ENCODE peak calls at places on chromosomes 3 and 15, in seven cellular contexts. M, Z, W, G, P, Y and B are unnamed samples.

GRCh38 chr15:73127302-73127936 is 75.2 kb downstream of the NEO1 start:
- DNase-seq in M (peak), Z (peak), W (peak), G (peak), P (no peak), Y (no peak), B (peak)

GRCh38 chr3:89474333-89475130 is 367.1 kb downstream of the EPHA3 start:
- DNase-seq in M (no peak), Z (no peak), W (no peak), G (no peak), P (no peak), Y (no peak), B (no peak)

GRCh38 chr3:74067296-74067695 is 442.6 kb upstream of the PDZRN3 start:
- DNase-seq in M (no peak), Z (peak), W (peak), G (peak), P (no peak), Y (no peak), B (no peak)

GRCh38 chr15:31083394-31083790 is 18.1 kb downstream of the TRPM1 start:
- DNase-seq in M (no peak), Z (no peak), W (no peak), G (no peak), P (no peak), Y (peak), B (no peak)

GRCh38 chr15:39403674-39404117 is 177.2 kb upstream of the THBS1 start:
- DNase-seq in M (no peak), Z (peak), W (peak), G (peak), P (no peak), Y (no peak), B (no peak)

GRCh38 chr15:49313650-49314049 is 109.4 kb upstream of the FGF7 start:
- DNase-seq in M (no peak), Z (peak), W (peak), G (peak), P (no peak), Y (no peak), B (no peak)

GRCh38 chr3:168071535-168071934 is 24.2 kb downstream of the GOLIM4 start:
- DNase-seq in M (no peak), Z (peak), W (peak), G (peak), P (no peak), Y (no peak), B (no peak)

GRCh38 chr15:45131510-45131909 is 1.7 kb downstream of the DUOX1 start:
- DNase-seq in M (no peak), Z (no peak), W (no peak), G (no peak), P (no peak), Y (peak), B (no peak)

GRCh38 chr3:15205482-15205933 is 538 bp upstream of the CAPN7 start:
- DNase-seq in M (no peak), Z (no peak), W (no peak), G (no peak), P (no peak), Y (no peak), B (no peak)

GRCh38 chr3:42489116-42489936 is 13.1 kb upstream of the VIPR1 start:
- DNase-seq in M (no peak), Z (no peak), W (no peak), G (no peak), P (no peak), Y (no peak), B (no peak)

GRCh38 chr3:116864627-116864927 is 155.0 kb downstream of the TUSC7 start:
- DNase-seq in M (no peak), Z (no peak), W (no peak), G (no peak), P (no peak), Y (no peak), B (no peak)
- TF ChIP-seq CTCF in M (no peak), Z (no peak), W (no peak), G (no peak), P (no peak), Y (no peak), B (no peak)

GRCh38 chr3:141413387-141414140 is 45.3 kb downstream of the ZBTB38 start:
- DNase-seq in M (no peak), Z (no peak), W (peak), G (peak), P (no peak), Y (no peak), B (no peak)
- H3K4me3 ChIP-seq in M (no peak), Z (no peak), W (no peak), G (no peak), P (peak), Y (no peak), B (no peak)

DNA sequence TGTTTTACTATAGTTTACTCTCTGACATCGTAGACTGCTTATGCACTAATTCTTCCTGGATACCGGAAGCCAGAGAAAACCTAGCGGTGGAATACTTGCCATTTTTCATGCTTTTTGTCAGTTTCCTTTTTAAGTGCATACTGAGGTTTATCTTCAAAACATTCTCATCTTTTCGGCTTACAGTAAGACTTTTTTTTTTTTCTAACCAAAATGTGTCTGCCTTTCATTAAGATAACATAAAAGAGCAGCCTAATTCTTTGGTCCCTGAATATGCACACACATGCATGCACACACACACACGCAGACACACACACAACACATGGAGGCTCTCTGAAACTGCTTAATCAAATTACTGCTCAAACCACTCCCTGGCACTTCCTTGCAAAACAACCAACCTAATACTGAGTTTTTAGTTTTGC is 1.3 kb downstream of the ZNF445 start:
- DNase-seq in M (peak), Z (peak), W (peak), G (peak), P (no peak), Y (no peak), B (peak)
- TF ChIP-seq CTCF in M (no peak), Z (peak), W (no peak), G (peak), P (no peak), Y (no peak), B (no peak)

DNA sequence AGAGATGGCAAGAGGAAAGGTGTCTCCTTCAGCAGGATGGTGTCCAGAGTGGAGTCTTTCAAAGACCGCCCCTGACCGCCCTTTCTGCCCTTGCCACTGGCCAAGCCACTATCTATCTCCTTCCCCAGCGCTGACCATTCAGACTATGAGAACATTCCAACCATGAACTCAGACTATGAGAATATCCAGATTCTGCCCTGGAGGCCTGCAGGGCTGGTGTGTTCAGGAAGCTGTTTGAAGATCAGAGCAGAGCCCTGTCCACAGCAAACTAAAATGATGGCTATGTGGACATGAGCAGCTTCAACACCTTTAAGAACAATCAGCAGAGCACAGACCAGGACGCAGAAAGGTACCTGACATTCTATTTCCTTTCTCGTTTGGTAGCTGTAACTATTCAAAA is 57.3 kb upstream of the WNT7A start:
- DNase-seq in M (no peak), Z (no peak), W (no peak), G (no peak), P (no peak), Y (no peak), B (no peak)
- H3K4me3 ChIP-seq in M (no peak), Z (no peak), W (no peak), G (no peak), P (no peak), Y (no peak), B (no peak)

DNA sequence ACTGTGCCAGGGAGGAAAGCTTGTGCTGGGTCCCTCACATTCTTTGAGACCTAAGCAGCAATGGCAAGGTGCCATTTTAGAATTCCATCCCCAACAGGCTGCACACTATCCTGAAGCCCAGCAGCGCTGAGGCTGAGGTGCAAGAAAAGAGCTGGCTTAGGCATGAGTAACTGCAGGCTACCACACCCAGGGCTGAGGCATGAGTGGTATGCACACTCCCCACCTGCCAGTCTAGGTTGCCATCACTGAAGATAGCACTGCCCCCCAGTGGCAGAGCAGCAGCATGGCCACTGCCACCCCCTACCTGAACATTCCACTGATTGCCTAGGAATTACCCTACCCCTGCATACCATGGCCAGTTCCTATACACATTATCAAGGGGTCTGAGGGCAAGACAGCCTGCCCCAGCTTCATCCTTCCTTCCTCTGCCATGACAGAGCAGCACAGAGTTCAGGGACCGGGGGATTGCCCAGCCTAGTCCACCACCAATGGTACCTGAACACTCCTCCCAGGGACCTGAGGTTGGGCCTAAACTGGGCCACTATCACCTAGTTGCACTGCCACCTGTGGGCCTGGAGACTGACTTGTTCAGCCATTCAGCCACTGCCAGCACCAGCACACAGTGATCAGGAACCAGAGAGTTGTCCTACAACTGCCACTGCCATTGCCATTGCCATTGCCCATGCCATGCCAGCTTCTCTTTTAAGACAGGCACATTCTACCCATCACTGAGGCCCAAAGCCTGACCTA is 129.8 kb downstream of the SATB1 start:
- DNase-seq in M (peak), Z (peak), W (peak), G (peak), P (no peak), Y (peak), B (peak)
- TF ChIP-seq CTCF in M (peak), Z (peak), W (peak), G (peak), P (no peak), Y (peak), B (peak)

DNA sequence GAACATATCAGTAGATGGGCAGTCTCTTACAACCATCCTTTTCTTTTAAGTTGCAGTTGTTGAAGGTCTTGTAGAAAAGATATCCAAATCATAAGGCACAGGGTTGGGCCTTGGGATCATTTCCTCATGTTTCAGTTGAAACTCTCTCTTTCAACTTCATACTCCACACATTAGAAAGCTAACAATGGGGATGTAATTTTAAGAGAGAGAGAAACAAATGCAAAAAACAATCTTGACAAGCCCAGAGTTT is 747.9 kb downstream of the ROBO1 start:
- DNase-seq in M (no peak), Z (no peak), W (no peak), G (no peak), P (no peak), Y (no peak), B (no peak)
- H3K4me3 ChIP-seq in M (peak), Z (peak), W (peak), G (peak), P (peak), Y (no peak), B (peak)

GRCh38 chr3:194592798-194593752 is 40.1 kb downstream of the TMEM44 start:
- DNase-seq in M (no peak), Z (peak), W (peak), G (peak), P (no peak), Y (no peak), B (peak)
- TF ChIP-seq CTCF in M (no peak), Z (peak), W (no peak), G (no peak), P (no peak), Y (no peak), B (no peak)

GRCh38 chr15:34865531-34865930 is 70.2 kb upstream of the ACTC1 start:
- DNase-seq in M (no peak), Z (no peak), W (no peak), G (no peak), P (no peak), Y (no peak), B (no peak)

GRCh38 chr15:34855397-34855796 is 60.0 kb upstream of the ACTC1 start:
- DNase-seq in M (no peak), Z (peak), W (peak), G (peak), P (no peak), Y (no peak), B (no peak)

GRCh38 chr15:34855893-34856292 is 60.5 kb upstream of the ACTC1 start:
- DNase-seq in M (no peak), Z (peak), W (peak), G (peak), P (no peak), Y (no peak), B (no peak)

DNA sequence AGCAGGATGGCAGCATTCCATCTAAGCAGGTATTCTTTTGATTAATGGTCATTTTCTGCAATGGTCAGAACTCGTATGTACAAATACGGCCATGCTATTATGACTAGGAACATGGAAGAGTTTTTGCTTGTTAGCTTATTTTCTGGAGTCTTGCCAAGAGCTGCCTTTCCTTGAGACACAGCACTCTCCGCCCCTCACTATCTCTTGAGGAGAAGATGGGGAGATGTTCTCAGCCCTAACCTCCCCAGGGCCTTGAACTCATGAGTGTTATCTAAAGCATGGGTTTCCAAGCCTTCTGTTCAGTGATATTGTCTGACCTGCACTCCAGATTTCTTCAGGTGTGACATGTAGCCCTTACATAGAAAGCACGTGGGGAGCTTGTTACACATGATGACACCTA is 65.9 kb upstream of the ACTC1 start:
- DNase-seq in M (no peak), Z (no peak), W (no peak), G (no peak), P (no peak), Y (no peak), B (no peak)
- H3K4me3 ChIP-seq in M (no peak), Z (no peak), W (no peak), G (no peak), P (no peak), Y (no peak), B (no peak)

DNA sequence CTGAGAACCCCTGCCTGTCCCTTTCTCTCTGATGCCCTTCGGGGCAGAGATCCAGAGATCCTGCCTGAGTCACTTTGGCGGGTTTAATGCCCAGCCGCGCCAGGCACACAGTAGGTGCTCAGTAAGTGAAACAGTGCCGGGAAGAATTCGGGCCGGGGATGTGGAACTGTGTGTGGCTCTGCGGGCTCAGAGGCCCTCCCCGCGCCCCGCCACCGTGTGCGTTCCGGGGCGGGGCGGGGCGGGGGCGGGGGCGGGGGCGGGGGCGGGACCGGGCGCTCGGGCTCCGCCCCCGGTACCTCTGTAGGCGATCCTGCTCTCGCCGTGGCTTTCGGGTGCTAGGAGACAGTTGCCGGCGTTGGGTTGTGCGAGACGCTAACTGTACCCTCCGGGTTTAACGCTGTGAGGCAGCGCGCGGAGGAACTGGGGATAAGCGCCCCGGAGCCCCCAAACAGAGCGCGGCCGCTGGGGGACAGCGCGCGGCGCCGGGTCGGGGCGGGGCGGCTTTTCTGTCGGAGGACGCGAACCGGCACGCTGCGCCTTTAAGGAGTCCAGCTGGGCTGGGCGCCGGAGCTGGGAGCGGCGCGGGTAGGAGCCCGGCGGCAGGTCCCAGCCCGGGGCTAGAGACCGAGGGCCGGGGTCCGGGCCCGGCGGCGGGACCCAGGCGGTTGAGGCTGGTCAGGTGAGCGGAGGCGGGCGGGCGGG is at the start of gene ABHD6:
- DNase-seq in M (peak), Z (peak), W (peak), G (peak), P (peak), Y (peak), B (peak)
- TF ChIP-seq CTCF in M (peak), Z (no peak), W (no peak), G (peak), P (peak), Y (no peak), B (peak)